ENCODE peak calls at places on chromosomes 1 and 21, in five cellular contexts. One of them, this sample, is unnamed.

GRCh38 chr21:39441502-39442475 is 3.8 kb downstream of the LCA5L start:
- DNase-seq in K562: peak; percentile 83
- DNase-seq in HepG2: peak; percentile 45
- DNase-seq in A549: peak; percentile 36
- DNase-seq in GM12878: no peak
- DNase-seq in this sample: peak; percentile 59

GRCh38 chr1:235640580-235640979 is 9.0 kb downstream of the GNG4 start:
- DNase-seq in A549: no peak
- DNase-seq in K562: no peak
- DNase-seq in HepG2: no peak
- DNase-seq in GM12878: no peak
- DNase-seq in this sample: no peak

GRCh38 chr21:32198369-32198768 is 80.5 kb downstream of the MIS18A start:
- DNase-seq in K562: no peak
- DNase-seq in A549: no peak
- DNase-seq in GM12878: no peak
- DNase-seq in HepG2: no peak
- DNase-seq in this sample: no peak

GRCh38 chr1:205350626-205351235 is 6.0 kb downstream of the KLHDC8A start:
- DNase-seq in K562: no peak
- DNase-seq in A549: no peak
- DNase-seq in HepG2: peak; percentile 18
- DNase-seq in GM12878: no peak
- DNase-seq in this sample: no peak

GRCh38 chr1:244672961-244673695 is 20.2 kb downstream of the DESI2 start:
- DNase-seq in GM12878: no peak
- DNase-seq in HepG2: no peak
- DNase-seq in K562: no peak
- DNase-seq in A549: no peak
- DNase-seq in this sample: peak; percentile 49

GRCh38 chr1:21594935-21595897 is 73.9 kb downstream of the RAP1GAP start:
- DNase-seq in K562: peak; percentile 87
- DNase-seq in A549: peak; percentile 70
- DNase-seq in HepG2: peak; percentile 49
- DNase-seq in GM12878: no peak
- DNase-seq in this sample: peak; percentile 86

GRCh38 chr21:45596704-45597318 is 46.7 kb upstream of the PCBP3 start:
- DNase-seq in A549: peak; percentile 74
- DNase-seq in HepG2: peak; percentile 52
- DNase-seq in GM12878: no peak
- DNase-seq in K562: peak; percentile 86
- DNase-seq in this sample: peak; percentile 87

GRCh38 chr1:205678286-205679111 is 1.8 kb downstream of the SLC45A3 start:
- DNase-seq in A549: no peak
- DNase-seq in HepG2: no peak
- DNase-seq in K562: peak; percentile 98
- DNase-seq in GM12878: no peak
- DNase-seq in this sample: no peak

GRCh38 chr1:113605099-113605498 is 154.2 kb downstream of the PHTF1 start:
- DNase-seq in HepG2: no peak
- DNase-seq in GM12878: no peak
- DNase-seq in K562: no peak
- DNase-seq in A549: no peak
- DNase-seq in this sample: no peak

GRCh38 chr1:62271932-62272728 is 47.1 kb downstream of the KANK4 start:
- DNase-seq in GM12878: peak; percentile 26
- DNase-seq in K562: peak; percentile 9
- DNase-seq in HepG2: no peak
- DNase-seq in A549: no peak
- DNase-seq in this sample: peak; percentile 67

GRCh38 chr1:41936107-41936506 is 17.4 kb upstream of the HIVEP3 start:
- DNase-seq in GM12878: no peak
- DNase-seq in A549: no peak
- DNase-seq in HepG2: no peak
- DNase-seq in K562: no peak
- DNase-seq in this sample: no peak

GRCh38 chr1:24117722-24118409 is 5.9 kb upstream of the MYOM3 start:
- DNase-seq in A549: peak; percentile 43
- DNase-seq in K562: no peak
- DNase-seq in HepG2: peak; percentile 54
- DNase-seq in GM12878: no peak
- DNase-seq in this sample: no peak

GRCh38 chr1:162904579-162904978 is 43.6 kb upstream of the CCDC190 start:
- DNase-seq in GM12878: no peak
- DNase-seq in A549: no peak
- DNase-seq in HepG2: no peak
- DNase-seq in K562: no peak
- DNase-seq in this sample: no peak

GRCh38 chr1:162906485-162906884 is 45.5 kb upstream of the CCDC190 start:
- DNase-seq in A549: no peak
- DNase-seq in K562: no peak
- DNase-seq in GM12878: no peak
- DNase-seq in HepG2: no peak
- DNase-seq in this sample: no peak

GRCh38 chr1:162904023-162904422 is 43.0 kb upstream of the CCDC190 start:
- DNase-seq in HepG2: no peak
- DNase-seq in GM12878: no peak
- DNase-seq in A549: no peak
- DNase-seq in K562: no peak
- DNase-seq in this sample: no peak

GRCh38 chr1:162905174-162905573 is 44.2 kb upstream of the CCDC190 start:
- DNase-seq in GM12878: no peak
- DNase-seq in HepG2: no peak
- DNase-seq in K562: no peak
- DNase-seq in A549: no peak
- DNase-seq in this sample: no peak

GRCh38 chr1:162905759-162906158 is 44.8 kb upstream of the CCDC190 start:
- DNase-seq in K562: peak; percentile 8
- DNase-seq in HepG2: peak; percentile 7
- DNase-seq in GM12878: no peak
- DNase-seq in A549: no peak
- DNase-seq in this sample: no peak
- TF ChIP-seq REST in K562: no peak
- TF ChIP-seq REST in HepG2: no peak
- TF ChIP-seq REST in GM12878: no peak
- TF ChIP-seq REST in A549: no peak
- TF ChIP-seq REST in this sample: no peak

GRCh38 chr1:35544976-35545375 is 12.2 kb downstream of the KIAA0319L start:
- DNase-seq in K562: peak; percentile 87
- DNase-seq in HepG2: peak; percentile 85
- DNase-seq in A549: peak; percentile 19
- DNase-seq in GM12878: peak; percentile 50
- DNase-seq in this sample: peak; percentile 58
- TF ChIP-seq USF2 in K562: no peak
- TF ChIP-seq USF2 in HepG2: no peak
- TF ChIP-seq USF2 in A549: no peak
- TF ChIP-seq USF2 in GM12878: no peak
- TF ChIP-seq USF2 in this sample: no peak

DNA sequence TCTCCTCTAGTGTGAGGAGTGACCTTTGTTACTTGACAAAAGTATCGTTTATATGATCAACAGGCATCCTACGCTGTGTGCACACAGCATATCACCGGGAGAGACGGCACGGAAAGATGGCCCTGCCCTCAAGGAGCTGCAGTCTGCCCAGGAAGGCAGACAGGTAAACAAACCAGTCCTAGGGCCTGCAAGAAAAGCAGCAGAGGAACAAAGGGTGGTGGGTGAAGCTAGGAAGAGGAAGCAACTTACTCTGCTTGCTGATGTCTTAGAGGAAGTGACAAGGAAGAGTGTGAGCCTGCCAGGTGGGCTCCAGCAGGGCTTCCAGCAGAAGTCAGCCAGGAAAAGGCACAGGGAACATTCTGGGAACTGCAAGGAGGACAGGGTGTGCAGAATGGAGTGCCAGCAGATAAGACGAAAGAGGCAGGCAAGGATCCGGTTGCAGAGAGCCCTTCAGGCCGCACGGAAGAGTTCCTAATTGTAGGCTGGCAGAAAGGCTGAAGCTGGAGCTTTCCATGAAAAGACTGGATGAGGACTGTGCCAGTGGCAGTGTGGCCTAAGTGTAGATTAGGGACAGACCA is 106.7 kb downstream of the SLC45A1 start:
- DNase-seq in A549: no peak
- DNase-seq in K562: peak; percentile 56
- DNase-seq in HepG2: no peak
- DNase-seq in GM12878: no peak
- DNase-seq in this sample: no peak
- TF ChIP-seq REST in A549: no peak
- TF ChIP-seq REST in K562: no peak
- TF ChIP-seq REST in HepG2: no peak
- TF ChIP-seq REST in GM12878: no peak
- TF ChIP-seq REST in this sample: no peak

DNA sequence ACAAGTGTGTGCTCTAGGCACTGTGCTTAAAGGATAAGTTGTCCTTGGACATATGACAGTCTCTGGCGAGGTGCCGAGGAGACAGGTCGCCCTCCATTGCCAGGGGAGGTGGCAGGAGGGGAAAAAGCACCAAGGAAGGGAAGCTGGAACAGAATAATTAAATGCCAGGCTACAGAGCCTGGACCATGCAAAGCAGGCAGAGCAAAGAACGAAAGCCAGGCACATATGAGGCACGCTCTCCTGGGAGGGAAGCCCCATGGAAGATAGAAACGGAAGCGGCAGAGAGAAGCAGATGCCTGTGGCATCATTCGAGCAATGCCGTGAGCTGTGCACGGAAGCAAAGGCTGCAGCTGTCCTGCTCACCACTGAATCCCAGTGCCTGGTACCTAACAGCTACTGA is 91.2 kb downstream of the JAK1 start:
- DNase-seq in K562: no peak
- DNase-seq in A549: no peak
- DNase-seq in GM12878: no peak
- DNase-seq in HepG2: no peak
- DNase-seq in this sample: peak; percentile 62
- TF ChIP-seq USF2 in K562: no peak
- TF ChIP-seq USF2 in A549: no peak
- TF ChIP-seq USF2 in GM12878: no peak
- TF ChIP-seq USF2 in HepG2: no peak
- TF ChIP-seq USF2 in this sample: no peak

GRCh38 chr1:213388199-213388598 is 337.2 kb downstream of the RPS6KC1 start:
- DNase-seq in HepG2: no peak
- DNase-seq in K562: no peak
- DNase-seq in A549: no peak
- DNase-seq in GM12878: no peak
- DNase-seq in this sample: no peak

GRCh38 chr1:213387380-213388015 is 336.5 kb downstream of the RPS6KC1 start:
- DNase-seq in GM12878: no peak
- DNase-seq in K562: no peak
- DNase-seq in A549: no peak
- DNase-seq in HepG2: peak; percentile 84
- DNase-seq in this sample: no peak

GRCh38 chr1:213385806-213386324 is 334.8 kb downstream of the RPS6KC1 start:
- DNase-seq in GM12878: no peak
- DNase-seq in HepG2: peak; percentile 73
- DNase-seq in A549: no peak
- DNase-seq in K562: no peak
- DNase-seq in this sample: no peak

GRCh38 chr1:213391445-213391844 is 340.4 kb downstream of the RPS6KC1 start:
- DNase-seq in A549: no peak
- DNase-seq in HepG2: no peak
- DNase-seq in K562: no peak
- DNase-seq in GM12878: no peak
- DNase-seq in this sample: no peak

GRCh38 chr1:213389061-213389581 is 338.1 kb downstream of the RPS6KC1 start:
- DNase-seq in K562: no peak
- DNase-seq in HepG2: no peak
- DNase-seq in GM12878: no peak
- DNase-seq in A549: no peak
- DNase-seq in this sample: no peak
- TF ChIP-seq REST in K562: no peak
- TF ChIP-seq REST in HepG2: no peak
- TF ChIP-seq REST in GM12878: no peak
- TF ChIP-seq REST in A549: no peak
- TF ChIP-seq REST in this sample: no peak

DNA sequence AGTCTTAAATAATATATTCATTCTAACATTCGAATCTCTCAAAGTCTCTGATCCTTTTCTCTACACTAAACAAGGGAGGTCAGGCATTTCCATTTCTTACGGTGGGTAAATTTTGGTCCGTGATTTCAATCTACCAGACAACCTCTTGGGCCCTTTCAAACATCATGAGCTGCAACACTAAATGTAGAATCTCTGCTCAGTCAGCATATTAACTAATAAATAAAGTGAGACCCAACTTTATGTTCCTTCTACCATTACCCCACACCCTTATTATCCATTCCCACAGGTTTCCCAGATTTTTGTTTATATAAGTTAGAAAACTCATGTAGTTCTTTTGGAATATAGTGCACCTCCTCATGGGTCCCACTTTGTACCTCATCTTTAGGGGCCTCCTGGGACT is 24.9 kb downstream of the SLAMF7 start:
- DNase-seq in A549: no peak
- DNase-seq in K562: no peak
- DNase-seq in GM12878: no peak
- DNase-seq in HepG2: no peak
- DNase-seq in this sample: no peak
- TF ChIP-seq USF2 in A549: no peak
- TF ChIP-seq USF2 in K562: no peak
- TF ChIP-seq USF2 in GM12878: no peak
- TF ChIP-seq USF2 in HepG2: no peak
- TF ChIP-seq USF2 in this sample: no peak

DNA sequence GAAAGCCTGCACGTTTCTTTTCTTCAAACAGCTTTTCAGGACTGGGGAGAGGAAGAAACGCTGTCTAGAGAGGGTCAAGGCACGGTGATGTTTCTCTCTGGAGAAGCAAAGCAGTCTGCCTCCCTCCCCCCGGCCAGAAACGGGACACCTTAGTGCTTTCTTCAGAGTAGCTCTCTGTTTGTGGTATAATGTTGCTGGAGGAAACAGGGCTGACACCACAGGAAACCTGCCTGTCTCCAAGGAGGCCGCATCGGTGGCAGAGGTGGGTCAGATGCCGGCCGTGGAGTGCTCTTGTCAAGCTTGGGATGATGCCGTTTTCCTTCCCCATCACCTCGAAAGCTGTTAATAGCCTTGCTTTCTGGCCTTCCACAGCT is 139.4 kb downstream of the DHRS3 start:
- DNase-seq in A549: no peak
- DNase-seq in GM12878: no peak
- DNase-seq in K562: no peak
- DNase-seq in HepG2: no peak
- DNase-seq in this sample: no peak
- TF ChIP-seq REST in A549: no peak
- TF ChIP-seq REST in GM12878: no peak
- TF ChIP-seq REST in K562: no peak
- TF ChIP-seq REST in HepG2: no peak
- TF ChIP-seq REST in this sample: no peak

This sample was measured in SK-N-SH.